ENCODE peak calls at places on chromosomes 5 and 9, in ten cellular contexts. O, G, S, E, V, H, W, J, F and X are unnamed samples. For H3K36me3, the result is how much of the 10 kb centered on the place peaks cover.

GRCh38 chr5:135880801-135881200 is 14.8 kb downstream of the IL9 start:
- DNase-seq in O (no peak), G (no peak), S (no peak), E (no peak), V (no peak), H (no peak), W (no peak), J (no peak), F (no peak), X (no peak)

GRCh38 chr5:127228540-127229184 is 61.9 kb upstream of the MEGF10 start:
- DNase-seq in O (peak), G (peak), S (peak), E (no peak), V (peak), H (peak), W (peak), J (no peak), F (peak), X (no peak)

GRCh38 chr9:81183763-81184162 is 505.6 kb downstream of the TLE1 start:
- DNase-seq in O (no peak), G (no peak), S (no peak), E (no peak), V (no peak), H (no peak), W (no peak), J (no peak), F (no peak), X (no peak)

GRCh38 chr9:74804018-74804385 is 83.7 kb downstream of the TRPM6 start:
- DNase-seq in O (no peak), G (no peak), S (no peak), E (no peak), V (no peak), H (no peak), W (no peak), J (peak), F (no peak), X (no peak)

GRCh38 chr5:97541864-97542263 is 358.8 kb upstream of the RIOK2 start:
- DNase-seq in O (no peak), G (no peak), S (peak), E (no peak), V (no peak), H (no peak), W (no peak), J (no peak), F (no peak), X (no peak)

GRCh38 chr5:31064215-31064614 is 129.3 kb upstream of the CDH6 start:
- DNase-seq in O (no peak), G (no peak), S (no peak), E (no peak), V (no peak), H (no peak), W (no peak), J (no peak), F (no peak), X (no peak)

GRCh38 chr5:180026320-180026719 is 45.2 kb downstream of the RNF130 start:
- DNase-seq in O (peak), G (no peak), S (no peak), E (no peak), V (no peak), H (peak), W (no peak), J (no peak), F (peak), X (no peak)

GRCh38 chr5:134247411-134247810 is 21.5 kb upstream of the PPP2CA start:
- DNase-seq in O (no peak), G (no peak), S (no peak), E (no peak), V (no peak), H (no peak), W (no peak), J (peak), F (no peak), X (no peak)

GRCh38 chr9:116644099-116644688 is 42.9 kb upstream of the TRIM32 start:
- DNase-seq in O (no peak), G (no peak), S (no peak), E (no peak), V (no peak), H (no peak), W (no peak), J (no peak), F (no peak), X (no peak)

GRCh38 chr9:7055201-7055903 is 297.6 kb downstream of the KDM4C start:
- DNase-seq in O (no peak), G (no peak), S (no peak), E (no peak), V (no peak), H (no peak), W (no peak), J (no peak), F (no peak), X (no peak)

GRCh38 chr5:33361781-33362180 is 79.0 kb upstream of the TARS1 start:
- DNase-seq in O (no peak), G (no peak), S (no peak), E (no peak), V (no peak), H (no peak), W (no peak), J (no peak), F (no peak), X (no peak)

GRCh38 chr5:81252904-81253303 is 19.8 kb downstream of the CKMT2 start:
- DNase-seq in O (no peak), G (no peak), S (no peak), E (no peak), V (no peak), H (no peak), W (no peak), J (no peak), F (no peak), X (no peak)

GRCh38 chr5:139949710-139950109 is 93.4 kb downstream of the NRG2 start:
- DNase-seq in O (no peak), G (no peak), S (no peak), E (no peak), V (no peak), H (no peak), W (peak), J (no peak), F (peak), X (peak)

GRCh38 chr9:109012876-109013677 is at the start of gene CTNNAL1:
- DNase-seq in O (peak), G (peak), S (peak), E (peak), V (peak), H (peak), W (peak), J (peak), F (peak), X (peak)

GRCh38 chr5:36152324-36153298 is 700 bp downstream of the SKP2 start:
- DNase-seq in O (peak), G (no peak), S (no peak), E (no peak), V (peak), H (peak), W (no peak), J (no peak), F (peak), X (no peak)

GRCh38 chr9:127424669-127424986 is 446 bp downstream of the ZNF79 start:
- DNase-seq in O (no peak), G (no peak), S (no peak), E (no peak), V (no peak), H (no peak), W (no peak), J (no peak), F (no peak), X (no peak)

GRCh38 chr5:96733771-96734498 is 71.8 kb downstream of the CAST start:
- DNase-seq in O (no peak), G (no peak), S (no peak), E (peak), V (no peak), H (no peak), W (no peak), J (peak), F (peak), X (peak)

DNA sequence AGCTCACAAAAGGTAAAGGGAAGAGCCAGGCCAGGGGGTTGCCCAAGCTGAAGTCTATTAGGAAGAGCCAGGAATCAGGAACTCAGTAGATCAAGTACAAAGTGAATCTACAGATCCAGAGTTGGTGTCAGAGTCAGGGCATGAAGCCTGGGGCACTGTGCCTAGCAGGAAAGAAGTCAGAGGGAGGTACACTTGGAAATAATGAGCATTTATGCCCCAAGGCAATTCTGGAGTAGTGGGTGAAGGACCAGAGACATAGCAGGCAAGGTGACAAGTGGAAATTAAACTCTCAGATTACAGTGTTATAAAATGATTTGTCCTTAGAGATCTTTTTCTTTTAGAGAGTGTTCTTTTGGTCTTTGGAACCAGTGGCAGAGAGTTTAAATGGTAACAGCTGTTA is 138.0 kb downstream of the ADAMTSL1 start:
- DNase-seq in O (no peak), G (no peak), S (no peak), E (no peak), V (no peak), H (no peak), W (no peak), J (no peak), F (no peak), X (no peak)
- TF ChIP-seq POLR2AphosphoS5 in O (no peak), G (no peak), S (no peak), E (no peak), V (no peak), H (no peak), W (no peak), J (no peak), F (no peak), X (no peak)

GRCh38 chr9:131525643-131526565 is 5.2 kb downstream of the UCK1 start:
- DNase-seq in O (no peak), G (no peak), S (no peak), E (no peak), V (no peak), H (no peak), W (no peak), J (no peak), F (no peak), X (no peak)
- H3K36me3 ChIP-seq in O (half or more), G (under half), S (half or more), E (under half), V (half or more), H (half or more), W (under half), J (under half), F (under half), X (under half)

DNA sequence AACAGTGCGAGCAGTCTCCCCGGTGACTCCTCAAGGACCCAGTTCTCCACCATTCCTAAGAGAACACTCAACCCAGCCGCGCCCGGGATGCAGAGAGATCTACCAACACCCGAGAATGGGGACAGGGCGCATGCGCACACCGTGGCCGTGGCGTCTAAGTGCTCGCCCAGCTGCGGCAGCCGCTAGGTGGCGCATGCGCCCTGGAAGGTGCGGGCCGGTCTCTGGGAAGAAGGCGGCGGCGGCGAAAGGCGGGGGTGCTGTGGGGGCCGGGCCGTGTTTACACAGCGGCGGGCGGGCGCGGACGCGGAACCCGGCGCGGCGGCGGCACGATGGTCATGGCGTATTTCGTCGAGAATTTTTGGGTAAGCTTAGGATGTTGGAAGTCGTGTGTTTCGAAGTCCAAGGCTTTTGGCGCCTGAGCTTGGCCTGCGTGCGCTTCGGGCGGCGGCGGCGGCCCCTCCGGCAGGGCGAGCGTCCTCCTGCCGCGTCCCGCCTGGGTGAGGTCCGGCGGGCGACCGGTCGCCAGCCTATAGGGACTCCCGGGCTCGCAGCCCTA is at the start of gene FCHO2:
- DNase-seq in O (peak), G (peak), S (peak), E (peak), V (peak), H (peak), W (peak), J (peak), F (peak), X (peak)
- TF ChIP-seq POLR2AphosphoS5 in O (peak), G (peak), S (peak), E (peak), V (peak), H (peak), W (peak), J (peak), F (peak), X (peak)

GRCh38 chr5:208449-209114 is 9.4 kb downstream of the CCDC127 start:
- DNase-seq in O (no peak), G (no peak), S (no peak), E (no peak), V (peak), H (no peak), W (no peak), J (no peak), F (no peak), X (no peak)
- H3K36me3 ChIP-seq in O (under half), G (under half), S (under half), E (under half), V (under half), H (under half), W (under half), J (under half), F (under half), X (under half)

DNA sequence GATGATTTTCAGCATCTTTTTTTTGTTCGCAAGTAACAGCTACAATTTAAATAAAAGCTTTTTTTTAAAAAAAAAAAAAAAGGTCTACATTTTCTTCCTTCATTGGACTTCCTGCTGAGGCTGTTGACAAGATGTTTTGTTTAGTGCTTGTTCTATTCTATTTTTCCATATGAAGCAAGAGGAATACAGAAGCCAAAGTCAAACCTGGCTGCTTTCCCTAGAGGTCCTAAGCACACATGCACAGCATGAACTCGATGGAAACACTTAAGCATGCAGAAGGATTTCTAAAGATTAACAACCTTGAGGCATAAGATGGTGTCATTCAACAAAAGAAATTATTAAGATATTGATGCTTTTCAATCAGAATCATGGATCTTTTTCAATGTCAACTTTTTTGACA is 105.1 kb downstream of the ADCY2 start:
- DNase-seq in O (no peak), G (no peak), S (no peak), E (no peak), V (no peak), H (no peak), W (no peak), J (no peak), F (no peak), X (no peak)
- TF ChIP-seq POLR2AphosphoS5 in O (no peak), G (no peak), S (no peak), E (no peak), V (no peak), H (no peak), W (no peak), J (no peak), F (no peak), X (no peak)

DNA sequence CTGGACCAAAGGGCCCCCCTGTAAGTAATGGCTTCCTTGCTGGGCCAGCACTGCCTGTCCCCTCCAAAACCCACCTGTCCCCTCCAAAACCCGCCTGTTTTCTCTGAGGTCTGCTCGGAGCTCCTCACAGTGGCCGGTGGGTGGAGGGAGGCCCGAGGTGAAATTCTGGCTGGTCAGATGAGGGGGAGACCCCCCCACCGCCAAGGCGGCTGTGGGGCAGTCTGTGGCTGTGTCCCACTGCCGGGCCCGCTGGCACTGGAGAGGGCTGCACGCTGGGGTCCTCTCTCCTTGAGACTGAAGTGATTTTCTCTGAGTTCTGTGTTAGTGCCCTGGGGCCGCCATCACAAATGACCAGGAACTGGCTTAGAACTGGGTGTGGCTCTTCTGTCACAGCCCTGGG is 83.7 kb upstream of the FCN2 start:
- DNase-seq in O (no peak), G (no peak), S (peak), E (no peak), V (no peak), H (no peak), W (no peak), J (no peak), F (no peak), X (no peak)
- H3K36me3 ChIP-seq in O (half or more), G (under half), S (under half), E (under half), V (under half), H (under half), W (under half), J (under half), F (under half), X (under half)

DNA sequence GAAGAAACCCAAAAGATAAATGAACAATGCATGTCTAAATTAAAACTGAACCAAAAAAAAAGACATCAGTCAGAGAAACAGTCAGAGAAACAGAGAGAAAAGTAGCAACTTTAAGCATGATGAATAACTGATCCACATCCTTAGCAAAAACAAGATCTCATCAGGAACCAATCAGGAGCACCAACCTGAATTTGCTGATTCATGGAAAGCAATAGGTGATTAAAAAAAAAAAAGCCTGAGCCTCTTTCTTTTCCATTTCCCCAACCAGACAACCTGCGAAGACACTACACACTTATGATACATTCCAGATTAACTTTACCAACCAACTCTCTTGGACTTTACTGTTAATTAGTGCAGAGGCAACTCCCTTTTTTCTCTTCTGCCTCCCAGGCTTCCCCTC is 112.7 kb upstream of the TAS2R1 start:
- DNase-seq in O (no peak), G (no peak), S (no peak), E (no peak), V (no peak), H (no peak), W (no peak), J (no peak), F (no peak), X (no peak)
- TF ChIP-seq POLR2AphosphoS5 in O (no peak), G (no peak), S (no peak), E (no peak), V (no peak), H (no peak), W (no peak), J (no peak), F (no peak), X (no peak)

DNA sequence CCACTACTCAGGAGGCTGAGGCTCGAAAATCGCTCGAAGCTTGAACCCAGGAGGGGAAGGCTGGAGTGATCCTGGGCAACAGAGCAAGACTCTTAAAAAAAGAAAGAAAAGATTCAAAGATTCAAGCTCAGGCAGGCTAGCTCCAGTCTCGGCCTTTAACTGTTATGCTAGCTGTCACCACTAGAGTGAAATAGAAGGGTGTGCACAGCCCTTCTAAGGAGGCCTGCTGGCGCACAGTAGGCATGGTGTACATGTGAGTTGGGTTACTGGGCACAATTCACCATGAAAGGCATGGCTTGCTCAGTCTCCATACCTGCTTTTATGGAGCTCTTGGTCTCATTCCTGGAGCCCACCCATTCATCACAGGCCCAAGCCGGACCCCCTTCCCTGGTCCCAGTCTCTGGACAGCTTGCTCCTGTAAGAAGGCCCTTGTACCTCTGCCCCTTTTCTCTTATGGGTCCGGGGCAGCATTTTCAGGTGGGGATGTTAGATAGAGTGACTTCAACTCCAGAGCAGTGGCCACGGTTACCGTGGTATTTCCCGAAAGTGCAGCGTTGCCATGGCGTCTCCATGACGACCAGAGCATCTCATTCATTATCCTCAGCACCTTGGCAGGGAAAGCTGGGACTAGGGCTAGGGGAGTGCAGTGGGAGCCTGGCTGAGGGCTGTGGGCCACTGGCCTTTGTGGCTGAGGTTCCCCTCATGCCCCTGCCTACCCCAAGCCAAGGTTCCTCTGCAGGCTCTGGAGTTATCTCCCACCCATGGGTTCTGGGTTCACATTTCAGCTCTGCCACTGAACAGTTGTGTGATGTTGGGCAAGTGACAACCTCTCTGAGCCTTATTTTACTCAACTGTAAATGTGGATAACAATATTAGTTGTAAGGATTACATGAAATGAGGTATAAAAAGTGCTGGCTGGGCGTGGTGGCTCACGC is 5.7 kb downstream of the NDST1 start:
- DNase-seq in O (peak), G (no peak), S (no peak), E (no peak), V (no peak), H (peak), W (no peak), J (no peak), F (peak), X (no peak)
- H3K36me3 ChIP-seq in O (under half), G (under half), S (under half), E (under half), V (under half), H (under half), W (under half), J (under half), F (under half), X (under half)